ENCODE peak calls at places on chromosomes 12 and 14, in four cellular contexts. L, N, P and V are unnamed samples.

GRCh38 chr12:2170376-2170775 is 117.6 kb downstream of the CACNA1C start:
- DNase-seq in L (no peak), N (no peak), P (no peak), V (no peak)

GRCh38 chr12:25829192-25829591 is 129.3 kb upstream of the RASSF8 start:
- DNase-seq in N (peak), P (no peak), L (no peak), V (peak)

GRCh38 chr12:24554612-24555300 is 394.1 kb downstream of the BCAT1 start:
- DNase-seq in N (no peak), L (no peak), P (no peak), V (no peak)

GRCh38 chr14:70754989-70755388 is 54.3 kb downstream of the MAP3K9 start:
- DNase-seq in P (peak), L (peak), N (no peak), V (peak)

GRCh38 chr14:42710071-42710470 is 1103.4 kb downstream of the LRFN5 start:
- DNase-seq in L (no peak), N (no peak), P (no peak), V (no peak)

GRCh38 chr12:104750061-104750460 is 208.0 kb downstream of the SLC41A2 start:
- DNase-seq in L (no peak), P (no peak), N (no peak), V (peak)

GRCh38 chr12:102216086-102216691 is 18.6 kb upstream of the PMCH start:
- DNase-seq in L (no peak), P (no peak), N (no peak), V (no peak)

GRCh38 chr14:59126714-59127436 is 61.6 kb upstream of the DAAM1 start:
- DNase-seq in L (no peak), P (peak), N (no peak), V (peak)

GRCh38 chr14:22641851-22642250 is 2.3 kb downstream of the OR6J1 start:
- DNase-seq in L (no peak), P (no peak), N (no peak), V (no peak)

GRCh38 chr12:113867258-113867657 is 98.9 kb downstream of the RBM19 start:
- DNase-seq in P (no peak), N (no peak), L (no peak), V (no peak)

GRCh38 chr12:15206338-15206737 is 14.9 kb downstream of the RERG start:
- DNase-seq in L (no peak), P (no peak), N (no peak), V (no peak)

GRCh38 chr12:23423796-23424195 is 525.7 kb downstream of the SOX5 start:
- DNase-seq in L (no peak), N (no peak), P (no peak), V (no peak)

GRCh38 chr12:14756331-14757143 is 46.7 kb downstream of the WBP11 start:
- DNase-seq in N (no peak), L (peak), P (no peak), V (no peak)

GRCh38 chr12:27186240-27186839 is 57.7 kb upstream of the STK38L start:
- DNase-seq in P (no peak), L (no peak), N (no peak), V (no peak)

GRCh38 chr12:3178671-3179413 is 101.7 kb downstream of the TSPAN9 start:
- DNase-seq in N (no peak), L (no peak), P (no peak), V (no peak)

GRCh38 chr12:99372257-99372933 is 275.2 kb upstream of the GARIN6 start:
- DNase-seq in N (no peak), P (no peak), L (no peak), V (no peak)

GRCh38 chr12:80937391-80938238 is at the start of gene LIN7A:
- DNase-seq in L (peak), P (no peak), N (no peak), V (no peak)

GRCh38 chr14:70416322-70416716 is 571 bp downstream of the SYNJ2BP start:
- DNase-seq in L (no peak), P (no peak), N (no peak), V (no peak)

GRCh38 chr12:108232565-108232964 is 103.5 kb downstream of the WSCD2 start:
- DNase-seq in L (no peak), N (no peak), P (peak), V (no peak)

GRCh38 chr12:54005853-54006699 is 2.7 kb upstream of the HOXC8 start:
- DNase-seq in P (peak), N (no peak), L (peak), V (peak)
- H3K4me3 ChIP-seq in P (peak), N (peak), L (peak), V (no peak)

DNA sequence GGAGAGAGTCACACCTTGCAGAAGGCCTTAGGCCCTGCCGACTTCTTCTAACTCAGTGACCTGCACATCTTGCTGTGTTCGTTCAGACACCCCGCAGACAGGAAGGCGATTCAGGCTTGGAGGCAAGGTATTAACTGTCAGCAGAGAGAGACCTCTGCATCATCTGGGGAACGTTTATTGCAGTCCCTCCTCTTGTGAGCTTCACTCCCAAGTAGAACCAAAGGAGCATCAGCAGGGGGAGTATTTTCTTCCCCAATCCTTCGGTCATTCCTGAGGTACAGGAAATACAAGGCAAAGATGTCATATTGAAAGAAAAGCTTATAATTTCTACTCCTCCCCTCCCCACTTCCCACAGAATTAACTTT is 217.9 kb downstream of the CRADD start:
- DNase-seq in P (no peak), L (no peak), N (no peak), V (no peak)
- TF ChIP-seq CTCF in P (no peak), L (no peak), N (no peak), V (no peak)

GRCh38 chr12:52949413-52950331 is 754 bp downstream of the KRT18 start:
- DNase-seq in N (no peak), P (peak), L (peak), V (peak)
- H3K4me3 ChIP-seq in N (peak), P (peak), L (peak), V (peak)

GRCh38 chr12:50240792-50241114 is 42.6 kb downstream of the LIMA1 start:
- DNase-seq in P (no peak), N (no peak), L (no peak), V (no peak)
- TF ChIP-seq CTCF in P (no peak), N (no peak), L (no peak), V (no peak)

DNA sequence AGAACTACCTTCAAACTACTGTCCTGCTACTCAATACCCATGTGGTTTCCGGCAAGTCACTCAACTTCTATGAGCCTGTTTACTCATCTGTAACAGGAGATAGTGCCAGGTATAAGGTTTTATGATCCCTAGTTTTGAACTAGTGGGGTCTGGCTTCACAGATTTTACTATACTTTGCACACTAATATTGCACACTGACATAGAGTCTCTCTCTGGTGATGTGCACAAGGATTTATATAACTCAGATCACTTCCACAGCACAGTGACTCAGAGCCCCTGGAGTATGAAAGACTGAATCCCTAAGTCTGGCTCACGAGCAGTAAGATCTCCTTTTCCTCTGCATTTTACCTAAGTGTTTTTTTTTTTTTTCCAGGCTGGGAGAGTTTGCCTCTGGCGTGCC is 69.7 kb upstream of the SLC38A2 start:
- DNase-seq in L (no peak), N (no peak), P (no peak), V (no peak)
- H3K4me3 ChIP-seq in L (no peak), N (no peak), P (no peak), V (no peak)

GRCh38 chr14:99606359-99606758 is 2.4 kb upstream of the CCDC85C start:
- DNase-seq in N (no peak), P (no peak), L (no peak), V (no peak)

GRCh38 chr14:99611639-99612038 is 7.6 kb upstream of the CCDC85C start:
- DNase-seq in P (no peak), L (no peak), N (no peak), V (no peak)

GRCh38 chr14:99612065-99612736 is 8.2 kb upstream of the CCDC85C start:
- DNase-seq in N (no peak), L (no peak), P (no peak), V (no peak)

GRCh38 chr14:99608591-99608990 is 4.6 kb upstream of the CCDC85C start:
- DNase-seq in L (no peak), N (no peak), P (no peak), V (no peak)

GRCh38 chr14:99609245-99610117 is 5.5 kb upstream of the CCDC85C start:
- DNase-seq in P (no peak), L (no peak), N (no peak), V (no peak)
- TF ChIP-seq CTCF in P (no peak), L (no peak), N (peak), V (no peak)